ENCODE peak calls at places on chromosomes 7 and 10, in ten cellular contexts. D is psoas muscle, G is Caco-2, A is fibroblast of villous mesenchyme, N is HFFc6, I is astrocyte of the spinal cord, M is transverse colon, R is GM12865, Y is MM.1S, V is tibial nerve. S is an unnamed sample.

GRCh38 chr7:98755138-98755898 is 114.5 kb downstream of the TMEM130 start:
- DNase-seq in D (no peak), G (peak; percentile 65), A (no peak), N (no peak), I (no peak), M (no peak), R (peak; percentile 17), Y (no peak), V (no peak), S (peak; percentile 49)

GRCh38 chr10:49068209-49068608 is 47.1 kb downstream of the VSTM4 start:
- DNase-seq in D (no peak), G (no peak), A (no peak), N (no peak), I (no peak), M (no peak), R (no peak), Y (no peak), V (no peak), S (no peak)

GRCh38 chr10:61837748-61838055 is 63.8 kb upstream of the ARID5B start:
- DNase-seq in D (no peak), G (peak; percentile 83), A (peak; percentile 21), N (no peak), I (no peak), M (no peak), R (no peak), Y (no peak), V (no peak), S (no peak)

GRCh38 chr7:47743898-47744612 is 162.1 kb upstream of the TNS3 start:
- DNase-seq in D (no peak), G (no peak), A (no peak), N (no peak), I (peak; percentile 39), M (no peak), R (no peak), Y (no peak), V (no peak), S (no peak)

GRCh38 chr10:120221873-120222485 is 235.0 kb upstream of the PLPP4 start:
- DNase-seq in D (no peak), G (peak; percentile 75), A (peak; percentile 14), N (peak; percentile 82), I (peak; percentile 50), M (no peak), R (peak; percentile 61), Y (peak; percentile 60), V (no peak), S (peak; percentile 59)

GRCh38 chr7:22611758-22612079 is 111.7 kb upstream of the STEAP1B start:
- DNase-seq in D (no peak), G (no peak), A (no peak), N (no peak), I (no peak), M (no peak), R (peak; percentile 28), Y (no peak), V (no peak), S (no peak)

GRCh38 chr7:138564365-138564764 is 104.3 kb downstream of the TRIM24 start:
- DNase-seq in D (no peak), G (peak; percentile 19), A (peak; percentile 8), N (no peak), I (no peak), M (no peak), R (no peak), Y (no peak), V (no peak), S (no peak)

GRCh38 chr10:75959209-75959608 is 527.8 kb downstream of the LRMDA start:
- DNase-seq in D (no peak), G (peak; percentile 9), A (peak; percentile 50), N (peak; percentile 70), I (peak; percentile 85), M (no peak), R (no peak), Y (no peak), V (no peak), S (no peak)

GRCh38 chr10:50622497-50623298 is 1.1 kb downstream of the SGMS1 start:
- DNase-seq in D (peak; percentile 43), G (peak; percentile 50), A (peak; percentile 48), N (peak; percentile 25), I (peak; percentile 52), M (peak; percentile 53), R (no peak), Y (peak; percentile 47), V (peak; percentile 40), S (peak; percentile 48)

GRCh38 chr10:13222151-13222550 is 12.0 kb downstream of the UCMA start:
- DNase-seq in D (no peak), G (no peak), A (no peak), N (no peak), I (no peak), M (no peak), R (no peak), Y (no peak), V (no peak), S (no peak)

GRCh38 chr10:13222566-13222965 is 11.6 kb downstream of the UCMA start:
- DNase-seq in D (no peak), G (no peak), A (no peak), N (no peak), I (no peak), M (no peak), R (no peak), Y (no peak), V (no peak), S (no peak)

GRCh38 chr10:13218878-13219277 is 15.3 kb downstream of the UCMA start:
- DNase-seq in D (no peak), G (no peak), A (no peak), N (no peak), I (no peak), M (no peak), R (no peak), Y (no peak), V (no peak), S (no peak)

GRCh38 chr10:13221572-13221971 is 12.6 kb downstream of the UCMA start:
- DNase-seq in D (no peak), G (no peak), A (no peak), N (no peak), I (no peak), M (no peak), R (no peak), Y (no peak), V (no peak), S (no peak)

DNA sequence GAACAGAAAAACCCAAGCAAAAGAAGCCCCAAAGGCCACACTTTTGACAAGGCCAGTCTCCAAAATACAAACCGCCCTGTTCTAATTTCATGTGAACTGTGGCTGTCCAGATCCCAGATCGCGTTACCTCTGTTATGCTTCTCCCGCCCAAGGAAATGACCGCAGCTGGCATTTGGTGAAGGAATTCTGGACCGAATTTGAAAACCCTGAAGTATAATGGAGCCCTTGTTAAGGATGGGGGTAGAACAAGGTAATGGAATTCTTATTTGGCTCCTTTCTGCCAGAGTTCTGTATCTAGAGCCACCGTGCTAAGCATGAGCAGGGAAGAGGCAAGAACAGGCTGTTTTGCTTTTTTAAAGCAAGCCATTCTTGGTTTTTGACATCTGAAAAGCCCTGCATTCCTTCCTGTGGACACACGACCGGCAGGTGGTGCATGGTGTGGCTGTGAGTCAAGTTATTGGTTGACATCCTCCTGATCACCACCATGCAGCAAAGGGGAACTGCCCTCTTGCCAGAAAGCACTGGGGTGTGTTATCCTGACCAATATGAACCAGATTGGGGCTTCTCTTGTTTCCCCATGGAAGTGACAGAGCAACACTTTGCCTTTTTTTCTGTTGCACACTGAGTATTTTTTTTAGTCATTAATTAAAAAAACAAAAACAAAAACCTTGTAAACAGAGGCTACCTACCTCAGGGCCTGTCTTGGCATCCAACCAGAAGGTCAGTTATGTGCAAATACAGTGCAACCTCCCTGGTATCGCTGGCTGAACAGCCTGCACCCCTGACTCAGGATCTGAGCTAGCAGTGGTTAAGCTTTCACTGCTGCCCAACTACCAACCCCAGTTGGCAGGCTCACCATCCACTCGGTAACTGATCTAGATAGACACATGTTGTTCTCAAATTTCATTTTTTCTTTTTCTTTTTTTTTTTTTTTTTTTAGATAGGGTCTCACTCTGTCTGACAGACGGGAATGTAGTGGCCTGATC is 14.2 kb downstream of the UCMA start:
- DNase-seq in D (peak; percentile 20), G (peak; percentile 73), A (no peak), N (peak; percentile 5), I (peak; percentile 14), M (peak; percentile 15), R (peak; percentile 52), Y (peak; percentile 80), V (no peak), S (no peak)
- TF ChIP-seq CTCF in D (peak; percentile 16), G (peak; percentile 81), A (peak; percentile 23), N (peak; percentile 51), I (peak; percentile 38), M (no peak), R (peak; percentile 20), Y (peak; percentile 68), V (no peak), S (peak; percentile 28)

DNA sequence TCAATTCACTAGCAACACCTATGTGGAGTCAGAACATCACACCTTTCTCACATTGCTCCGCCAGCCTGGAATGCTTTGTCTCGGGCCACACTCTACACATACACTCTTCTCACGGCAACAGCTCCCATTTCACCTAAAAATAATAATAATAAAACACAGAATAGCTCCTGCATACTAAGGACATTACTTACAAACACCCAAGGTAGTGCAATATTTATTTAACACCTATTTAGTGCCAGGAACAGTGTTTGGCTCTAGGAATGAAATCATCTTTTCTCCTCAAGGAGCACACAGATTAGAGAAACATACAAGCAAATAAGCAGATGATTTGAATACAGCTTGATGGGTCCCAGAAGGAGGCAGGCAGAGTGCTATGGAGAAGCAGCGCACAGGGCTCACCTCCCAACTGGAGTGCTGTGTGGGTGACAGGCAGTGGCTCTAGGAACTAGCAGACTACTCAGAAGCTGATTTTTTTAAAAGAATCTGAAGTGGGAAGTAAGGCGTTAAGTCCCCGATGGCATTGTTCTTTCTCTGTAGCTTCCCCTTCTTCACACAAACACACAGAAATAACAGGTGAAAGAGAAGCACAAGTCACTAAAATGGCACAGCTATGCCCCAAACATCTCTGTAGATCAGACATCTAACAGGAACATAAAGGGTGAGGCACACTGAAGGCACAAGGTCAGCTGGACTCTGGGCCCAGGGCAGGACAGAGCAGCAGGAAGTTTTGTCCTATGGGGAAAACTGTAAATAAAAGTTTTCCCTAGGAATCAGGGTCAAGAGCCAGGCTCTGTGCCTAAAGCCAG is 16.7 kb downstream of the USP6NL start:
- DNase-seq in D (no peak), G (no peak), A (no peak), N (no peak), I (no peak), M (no peak), R (no peak), Y (no peak), V (no peak), S (no peak)
- TF ChIP-seq CTCF in D (no peak), G (no peak), A (no peak), N (no peak), I (no peak), M (no peak), R (no peak), Y (no peak), V (no peak), S (no peak)

GRCh38 chr10:33073641-33074410 is 115.8 kb upstream of the ITGB1 start:
- DNase-seq in D (no peak), G (no peak), A (peak; percentile 70), N (no peak), I (no peak), M (no peak), R (peak; percentile 9), Y (no peak), V (no peak), S (no peak)
- TF ChIP-seq CTCF in D (no peak), G (no peak), A (peak; percentile 21), N (peak; percentile 54), I (no peak), M (no peak), R (no peak), Y (no peak), V (no peak), S (peak; percentile 16)

DNA sequence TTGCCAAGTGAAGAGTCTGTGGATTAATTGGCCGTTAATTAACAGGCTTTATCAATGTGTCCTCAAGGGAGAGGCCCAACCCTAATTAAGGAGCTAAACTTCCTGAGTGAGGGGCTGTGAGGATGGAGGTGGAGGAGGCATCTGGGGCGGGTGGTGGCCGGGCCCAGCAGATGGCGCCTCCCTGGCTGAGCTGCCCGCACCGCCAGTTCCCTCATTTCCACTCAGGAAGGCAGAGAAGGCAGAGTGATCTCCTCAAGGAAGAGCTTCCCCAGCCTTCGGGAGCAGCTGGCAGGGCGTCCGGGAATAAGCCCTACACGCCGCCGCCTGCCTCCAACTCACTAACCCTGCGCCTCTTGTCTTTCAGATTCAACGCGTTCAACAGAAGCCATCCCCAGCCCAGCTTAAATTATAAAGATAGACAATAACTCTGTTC is 112.2 kb downstream of the CYTH3 start:
- DNase-seq in D (peak; percentile 71), G (peak; percentile 65), A (peak; percentile 88), N (peak; percentile 76), I (peak; percentile 52), M (peak; percentile 44), R (no peak), Y (no peak), V (peak; percentile 59), S (no peak)
- TF ChIP-seq CTCF in D (peak; percentile 76), G (peak; percentile 65), A (peak; percentile 84), N (peak; percentile 89), I (peak; percentile 88), M (peak; percentile 60), R (no peak), Y (no peak), V (peak; percentile 81), S (peak; percentile 14)

S was measured in GM13977.